ENCODE peak calls at places on chromosomes 13 and 19, in four cellular contexts. C is naive thymus-derived CD4-positive, alpha-beta T cell; U is A549; P is mesenchymal stem cell. X is an unnamed sample. For H3K4me1, the result is how much of the 10 kb centered on the place peaks cover.

GRCh38 chr13:39516140-39516539 is 86.9 kb downstream of the LHFPL6 start:
- DNase-seq in C (no peak), U (no peak), P (no peak), X (peak)

GRCh38 chr19:48713864-48714755 is 5.4 kb downstream of the MAMSTR start:
- DNase-seq in C (peak), U (peak), P (peak), X (peak)

GRCh38 chr13:34019870-34020269 is 201.9 kb downstream of the RFC3 start:
- DNase-seq in C (no peak), U (peak), P (no peak), X (no peak)

GRCh38 chr19:6590458-6591319 is at the start of gene CD70:
- DNase-seq in C (no peak), U (peak), P (no peak), X (peak)

GRCh38 chr13:25581351-25581750 is 209.6 kb downstream of the ATP8A2 start:
- DNase-seq in C (no peak), U (no peak), P (no peak), X (no peak)

GRCh38 chr19:50663280-50663790 is 14.1 kb downstream of the C19orf81 start:
- DNase-seq in C (no peak), U (peak), P (no peak), X (peak)

GRCh38 chr19:33273065-33273736 is 29.1 kb downstream of the CEBPA start:
- DNase-seq in C (no peak), U (no peak), P (no peak), X (no peak)

GRCh38 chr19:1602091-1602707 is 3.1 kb downstream of the UQCR11 start:
- DNase-seq in C (no peak), U (no peak), P (no peak), X (no peak)

GRCh38 chr13:67228909-67229308 is 1.2 kb downstream of the PCDH9 start:
- DNase-seq in C (peak), U (no peak), P (peak), X (peak)

GRCh38 chr19:33446156-33446917 is 72.8 kb downstream of the CEBPG start:
- DNase-seq in C (no peak), U (no peak), P (no peak), X (peak)

GRCh38 chr13:80132741-80133601 is 208.0 kb downstream of the SPRY2 start:
- DNase-seq in C (no peak), U (peak), P (peak), X (peak)

GRCh38 chr13:72536668-72537399 is 190.6 kb downstream of the MZT1 start:
- DNase-seq in C (no peak), U (no peak), P (no peak), X (no peak)

GRCh38 chr13:110023729-110024645 is 237.6 kb upstream of the IRS2 start:
- DNase-seq in C (no peak), U (no peak), P (peak), X (no peak)

GRCh38 chr13:43107780-43108179 is 84.4 kb downstream of the DNAJC15 start:
- DNase-seq in C (no peak), U (no peak), P (peak), X (peak)

GRCh38 chr19:45363861-45364459 is 6.4 kb downstream of the ERCC2 start:
- DNase-seq in C (no peak), U (no peak), P (no peak), X (no peak)

GRCh38 chr13:32905063-32905863 is 111.0 kb upstream of the KL start:
- DNase-seq in C (no peak), U (no peak), P (no peak), X (peak)

GRCh38 chr13:33446821-33447481 is 161.4 kb upstream of the STARD13 start:
- DNase-seq in C (no peak), U (no peak), P (no peak), X (no peak)

GRCh38 chr13:72062566-72062965 is 195.6 kb upstream of the DACH1 start:
- DNase-seq in C (no peak), U (peak), P (no peak), X (no peak)

GRCh38 chr13:110338441-110339101 is 31.5 kb downstream of the COL4A2 start:
- DNase-seq in C (no peak), U (no peak), P (peak), X (peak)

GRCh38 chr13:102571075-102571474 is 25.7 kb upstream of the TPP2 start:
- DNase-seq in C (no peak), U (no peak), P (no peak), X (peak)

GRCh38 chr13:110479648-110480047 is 81.9 kb downstream of the RAB20 start:
- DNase-seq in C (no peak), U (no peak), P (no peak), X (no peak)

GRCh38 chr13:99150575-99151370 is 49.9 kb upstream of the UBAC2 start:
- DNase-seq in C (no peak), U (peak), P (peak), X (peak)

GRCh38 chr13:30892966-30893365 is 13.1 kb upstream of the MEDAG start:
- DNase-seq in C (no peak), U (peak), P (peak), X (peak)

GRCh38 chr19:2550431-2551171 is 74.7 kb downstream of the GADD45B start:
- DNase-seq in C (no peak), U (no peak), P (no peak), X (peak)

GRCh38 chr13:112209266-112209665 is 142.3 kb downstream of the SOX1 start:
- DNase-seq in C (no peak), U (no peak), P (no peak), X (no peak)

GRCh38 chr13:98981596-98982195 is 3.8 kb upstream of the DOCK9 start:
- DNase-seq in C (no peak), U (no peak), P (no peak), X (no peak)

GRCh38 chr13:79522583-79522982 is 41.6 kb downstream of the NDFIP2 start:
- DNase-seq in C (no peak), U (no peak), P (no peak), X (peak)

DNA sequence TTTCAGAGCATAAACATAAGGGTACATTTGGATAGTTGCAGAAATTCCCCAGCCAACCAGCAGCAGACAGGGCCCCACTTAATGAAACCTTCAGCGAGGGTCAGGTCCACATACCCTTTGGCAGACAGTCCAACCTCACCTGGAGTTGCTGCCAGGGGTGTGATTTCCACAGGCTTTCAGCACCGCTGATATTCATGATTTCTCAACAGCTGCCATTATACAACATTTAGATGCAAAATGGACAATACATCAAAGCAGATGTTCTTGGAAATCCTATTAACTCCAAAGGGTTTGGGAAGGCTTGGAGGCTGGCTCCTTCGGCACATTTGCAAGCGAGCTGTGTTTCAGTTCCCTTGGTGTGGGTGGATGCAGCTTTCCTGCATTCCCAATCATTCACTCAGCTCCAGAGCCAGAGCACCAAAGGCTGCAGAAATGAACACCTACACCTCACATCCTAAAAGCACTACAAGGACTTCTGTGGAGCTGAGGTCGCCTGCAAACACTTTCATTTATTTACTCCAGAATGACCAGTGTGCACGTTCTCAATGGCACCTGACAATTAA is 147.2 kb upstream of the VSTM2B start:
- DNase-seq in C (no peak), U (no peak), P (no peak), X (no peak)
- H3K4me1 ChIP-seq in C (under half), U (under half), P (under half), X (under half)

GRCh38 chr19:56148096-56148495 is 7.0 kb downstream of the ZNF444 start:
- DNase-seq in C (no peak), U (no peak), P (no peak), X (no peak)
- H3K4me1 ChIP-seq in C (under half), U (under half), P (under half), X (under half)

GRCh38 chr19:16118489-16119033 is 6.9 kb downstream of the RAB8A start:
- DNase-seq in C (no peak), U (no peak), P (no peak), X (no peak)

GRCh38 chr19:16117594-16118033 is 5.9 kb downstream of the RAB8A start:
- DNase-seq in C (no peak), U (no peak), P (no peak), X (no peak)

GRCh38 chr19:16115309-16116039 is 3.8 kb downstream of the RAB8A start:
- DNase-seq in C (no peak), U (no peak), P (no peak), X (no peak)

GRCh38 chr19:16113727-16114126 is 2.0 kb downstream of the RAB8A start:
- DNase-seq in C (no peak), U (no peak), P (no peak), X (no peak)

DNA sequence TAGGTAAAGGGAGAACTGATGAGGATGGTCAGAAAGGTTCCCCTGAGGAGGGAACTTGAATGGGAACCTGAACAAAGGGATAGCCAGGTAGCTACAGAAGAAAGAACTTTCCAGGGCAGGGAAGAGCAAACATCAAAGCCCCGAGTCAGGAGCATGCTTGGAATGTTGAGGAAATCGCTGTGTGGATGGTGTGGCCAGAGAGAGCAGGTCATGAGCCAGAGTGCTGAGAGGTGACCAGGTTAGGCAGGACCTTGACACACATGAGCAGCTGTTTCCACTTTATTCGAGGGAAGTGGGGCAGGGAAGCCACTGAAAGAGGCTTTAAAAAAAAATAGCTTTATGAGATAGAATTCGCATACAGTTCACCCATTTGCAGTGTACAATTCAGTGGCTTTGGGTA is 4.4 kb downstream of the RAB8A start:
- DNase-seq in C (no peak), U (no peak), P (no peak), X (no peak)
- H3K4me1 ChIP-seq in C (under half), U (under half), P (under half), X (under half)

DNA sequence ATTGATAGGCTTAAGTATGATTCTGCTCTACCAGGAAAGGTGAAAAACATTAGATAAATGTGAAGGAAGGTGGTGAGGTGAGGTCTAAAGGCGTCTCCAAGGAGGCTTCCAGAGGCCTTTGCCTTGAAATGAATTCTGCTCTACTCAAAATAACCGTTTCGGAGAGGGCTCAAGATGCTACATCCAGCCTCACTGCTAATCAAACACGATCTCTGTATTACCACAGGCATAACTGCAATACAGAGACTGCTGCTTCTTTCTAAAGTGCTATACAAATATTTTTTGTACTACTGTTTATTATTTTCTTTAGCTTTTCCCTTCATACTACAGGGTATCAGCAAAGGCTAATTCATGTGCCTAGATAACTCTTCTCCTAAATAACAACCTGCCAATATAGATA is 16.8 kb downstream of the MBNL2 start:
- DNase-seq in C (no peak), U (no peak), P (no peak), X (no peak)
- H3K4me1 ChIP-seq in C (under half), U (half or more), P (under half), X (under half)

GRCh38 chr19:13011653-13012389 is 16.5 kb downstream of the NFIX start:
- DNase-seq in C (no peak), U (no peak), P (no peak), X (peak)
- H3K4me1 ChIP-seq in C (under half), U (under half), P (under half), X (under half)

X was measured in GM23248.